ENCODE peak calls at places on chromosomes 1 and 21, in five cellular contexts. X is PC-3, M is SK-N-SH, O is left ventricle myocardium inferior, E is psoas muscle. P is an unnamed sample.
A peak's percentile ranks its signal among the peaks of the same experiment; 100 is the strongest.

GRCh38 chr1:10051656-10052055 is 18.9 kb downstream of the UBE4B start:
- DNase-seq in E (no peak), X (no peak), O (no peak), M (no peak), P (no peak)

GRCh38 chr1:117964290-117965038 is 34.9 kb downstream of the WDR3 start:
- DNase-seq in M (no peak), O (no peak), E (no peak), X (no peak), P (no peak)

GRCh38 chr1:198560093-198560638 is 19.7 kb upstream of the ATP6V1G3 start:
- DNase-seq in E (no peak), M (no peak), X (peak; percentile 18), O (no peak), P (peak; percentile 72)

GRCh38 chr21:42414553-42414927 is 10.8 kb downstream of the UBASH3A start:
- DNase-seq in O (no peak), E (no peak), M (no peak), X (no peak), P (no peak)

GRCh38 chr1:18941221-18942141 is 15.0 kb downstream of the IFFO2 start:
- DNase-seq in M (no peak), X (peak; percentile 63), E (peak; percentile 55), O (no peak), P (peak; percentile 73)

GRCh38 chr1:10361515-10361914 is 37.3 kb upstream of the PGD start:
- DNase-seq in X (no peak), M (no peak), O (peak; percentile 35), E (no peak), P (peak; percentile 59)

GRCh38 chr1:151993734-151994496 is at the start of gene S100A10:
- DNase-seq in E (peak; percentile 89), O (peak; percentile 85), X (peak; percentile 89), M (peak; percentile 58), P (peak; percentile 95)

GRCh38 chr21:41168391-41169257 is 664 bp downstream of the BACE2 start:
- DNase-seq in M (peak; percentile 27), E (peak; percentile 69), O (peak; percentile 42), X (peak; percentile 61), P (peak; percentile 79)

GRCh38 chr1:37020653-37021277 is 13.6 kb downstream of the GRIK3 start:
- DNase-seq in M (no peak), E (no peak), X (peak; percentile 4), O (no peak), P (no peak)

GRCh38 chr1:207470927-207471326 is 16.8 kb downstream of the CR2 start:
- DNase-seq in O (no peak), X (no peak), M (no peak), E (no peak), P (no peak)

GRCh38 chr1:190754769-190755168 is 277.1 kb upstream of the BRINP3 start:
- DNase-seq in X (peak; percentile 87), M (peak; percentile 5), E (no peak), O (no peak), P (no peak)

GRCh38 chr21:15122241-15122640 is 57.4 kb upstream of the NRIP1 start:
- DNase-seq in M (no peak), O (no peak), X (peak; percentile 68), E (peak; percentile 79), P (no peak)

GRCh38 chr1:44831516-44831915 is 11.5 kb downstream of the PTCH2 start:
- DNase-seq in X (no peak), E (peak; percentile 30), M (peak; percentile 31), O (no peak), P (no peak)

GRCh38 chr21:35227774-35228173 is 178.7 kb upstream of the RUNX1 start:
- DNase-seq in O (no peak), X (no peak), M (no peak), E (peak; percentile 71), P (no peak)

GRCh38 chr1:86925742-86926141 is 11.3 kb downstream of the HS2ST1 start:
- DNase-seq in O (no peak), E (no peak), X (no peak), M (no peak), P (no peak)

GRCh38 chr1:115166531-115167091 is 77.3 kb upstream of the TSPAN2 start:
- DNase-seq in E (no peak), O (no peak), X (peak; percentile 53), M (no peak), P (no peak)

GRCh38 chr1:48344373-48344772 is 121.9 kb downstream of the SLC5A9 start:
- DNase-seq in E (no peak), M (no peak), X (no peak), O (no peak), P (no peak)

GRCh38 chr1:78114034-78114956 is 68.5 kb downstream of the GIPC2 start:
- DNase-seq in E (peak; percentile 75), X (peak; percentile 91), M (peak; percentile 54), O (no peak), P (peak; percentile 61)

GRCh38 chr1:111441573-111442192 is 7.4 kb downstream of the WDR77 start:
- DNase-seq in M (peak; percentile 33), X (peak; percentile 35), E (no peak), O (no peak), P (peak; percentile 27)

GRCh38 chr1:200731654-200732332 is 6.9 kb upstream of the CAMSAP2 start:
- DNase-seq in M (no peak), E (no peak), X (no peak), O (no peak), P (no peak)

GRCh38 chr1:229139320-229139719 is 131.6 kb upstream of the RAB4A start:
- DNase-seq in E (no peak), O (no peak), M (no peak), X (no peak), P (no peak)

GRCh38 chr1:203638914-203639313 is 12.3 kb downstream of the ATP2B4 start:
- DNase-seq in E (no peak), X (peak; percentile 64), M (no peak), O (peak; percentile 18), P (peak; percentile 38)
- H3K4me1 ChIP-seq in E (peaks cover 27% of the 10 kb centered on the region), X (peaks cover 35% of the 10 kb centered on the region), M (peaks cover 18% of the 10 kb centered on the region), O (peaks cover 99% of the 10 kb centered on the region), P (peaks cover 51% of the 10 kb centered on the region)

GRCh38 chr1:210260087-210260486 is 27.5 kb downstream of the SERTAD4 start:
- DNase-seq in M (peak; percentile 52), X (no peak), E (no peak), O (no peak), P (peak; percentile 39)
- H3K27ac ChIP-seq in M (no peak overlapping the region), X (no peak overlapping the region), E (no peak overlapping the region), O (peak overlapping the region; percentile 56), P (no peak overlapping the region)

GRCh38 chr1:248613742-248614141 is 16.2 kb upstream of the OR2T10 start:
- DNase-seq in E (no peak), M (no peak), O (no peak), X (no peak), P (no peak)
- H3K9me3 ChIP-seq in E (no peaks in the 10 kb centered on the region), M (no peaks in the 10 kb centered on the region), O (no peaks in the 10 kb centered on the region), X (no peaks in the 10 kb centered on the region), P (no peaks in the 10 kb centered on the region)

GRCh38 chr1:109864960-109865611 is 45.6 kb upstream of the CSF1 start:
- DNase-seq in X (no peak), E (no peak), M (no peak), O (no peak), P (no peak)

GRCh38 chr1:109869141-109869540 is 41.5 kb upstream of the CSF1 start:
- DNase-seq in X (no peak), O (no peak), E (no peak), M (no peak), P (no peak)

GRCh38 chr1:109863699-109864062 is 47.0 kb upstream of the CSF1 start:
- DNase-seq in X (no peak), E (no peak), O (no peak), M (no peak), P (no peak)

GRCh38 chr1:109864063-109864822 is 46.4 kb upstream of the CSF1 start:
- DNase-seq in O (no peak), M (no peak), E (no peak), X (no peak), P (no peak)

DNA sequence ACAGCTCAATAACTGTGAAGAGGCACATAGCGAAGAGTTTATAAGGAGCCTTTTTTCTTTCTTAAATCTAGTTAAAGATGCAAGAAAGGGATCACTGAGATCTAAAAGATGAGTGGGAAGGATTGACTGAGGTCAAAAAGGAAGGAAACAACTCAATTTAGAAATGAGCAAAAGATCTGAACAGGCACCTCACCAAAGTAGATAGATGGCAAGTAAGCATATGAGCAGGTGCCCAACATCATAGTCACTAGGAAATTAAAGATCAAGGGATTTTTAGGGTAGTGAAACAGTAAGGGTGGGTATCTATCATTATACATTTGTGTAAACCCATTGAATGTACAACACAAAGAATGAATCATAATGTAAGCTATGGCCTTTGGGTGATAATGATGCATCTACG is 44.6 kb upstream of the CSF1 start:
- DNase-seq in E (no peak), X (no peak), O (no peak), M (no peak), P (no peak)
- H3K4me1 ChIP-seq in E (no peaks in the 10 kb centered on the region), X (no peaks in the 10 kb centered on the region), O (peaks cover 16% of the 10 kb centered on the region), M (no peaks in the 10 kb centered on the region), P (peaks cover 8% of the 10 kb centered on the region)

DNA sequence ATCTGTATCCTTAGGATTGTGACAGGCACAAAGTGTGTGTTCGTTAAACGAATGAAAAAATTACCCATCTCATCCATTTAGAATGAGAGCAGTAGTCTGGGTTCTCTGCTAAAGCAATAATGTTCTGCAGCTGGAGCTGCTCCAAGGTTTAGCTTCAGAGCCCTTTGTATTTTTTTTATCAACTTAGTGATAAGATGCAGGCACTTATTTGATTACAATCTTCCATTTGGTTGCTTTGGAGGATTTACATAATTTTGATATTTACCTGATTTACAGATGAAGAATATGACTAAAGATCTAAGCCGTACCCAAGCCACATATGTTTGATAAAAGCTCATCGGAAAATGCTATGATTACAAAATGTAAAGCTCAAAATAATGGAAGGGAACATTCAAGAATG is 201.2 kb downstream of the KCTD3 start:
- DNase-seq in E (no peak), X (no peak), M (peak; percentile 35), O (no peak), P (no peak)
- H3K27ac ChIP-seq in E (no peak overlapping the region), X (no peak overlapping the region), M (no peak overlapping the region), O (no peak overlapping the region), P (no peak overlapping the region)

DNA sequence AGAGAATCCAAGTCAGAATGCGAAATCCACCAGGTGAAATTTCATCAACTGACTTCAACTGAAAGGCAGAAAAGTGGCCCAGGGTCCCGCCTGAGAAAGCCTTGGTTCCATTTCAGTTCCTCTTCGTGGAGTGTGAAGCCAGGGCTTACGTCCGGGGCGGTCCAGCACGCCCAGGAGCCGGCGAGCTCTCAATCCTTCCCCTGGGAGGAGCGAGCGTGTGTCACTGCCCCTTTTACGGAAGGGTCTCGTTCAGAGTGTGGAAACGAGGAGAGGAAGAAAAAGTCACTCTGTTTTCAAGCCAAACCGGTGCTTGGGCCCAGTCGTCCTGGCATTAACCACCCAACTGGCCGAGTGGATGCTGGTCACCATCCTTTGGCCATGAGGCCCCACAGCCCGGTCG is 93.9 kb upstream of the ACTRT2 start:
- DNase-seq in O (no peak), X (no peak), E (no peak), M (no peak), P (no peak)
- H3K9me3 ChIP-seq in O (no peaks in the 10 kb centered on the region), X (no peaks in the 10 kb centered on the region), E (no peaks in the 10 kb centered on the region), M (no peaks in the 10 kb centered on the region), P (no peaks in the 10 kb centered on the region)

GRCh38 chr1:66275601-66276023 is 258.3 kb upstream of the SGIP1 start:
- DNase-seq in O (no peak), M (no peak), E (no peak), X (no peak), P (no peak)
- H3K4me1 ChIP-seq in O (peaks cover 65% of the 10 kb centered on the region), M (peaks cover 15% of the 10 kb centered on the region), E (peaks cover 48% of the 10 kb centered on the region), X (peaks cover 25% of the 10 kb centered on the region), P (peaks cover 14% of the 10 kb centered on the region)

GRCh38 chr1:27119270-27119618 is 35.7 kb downstream of the SLC9A1 start:
- DNase-seq in X (no peak), E (no peak), O (no peak), M (no peak), P (peak; percentile 48)
- H3K27ac ChIP-seq in X (no peak overlapping the region), E (peak overlapping the region; percentile 81), O (peak overlapping the region; percentile 84), M (no peak overlapping the region), P (peak overlapping the region; percentile 41)